ENCODE peak calls at places on chromosomes 6 and 20, in four cellular contexts. One of them, this sample, is unnamed.

GRCh38 chr6:7219310-7219709 is 93.7 kb downstream of the SSR1 start:
- DNase-seq in progenitor cell of endocrine pancreas: no peak
- DNase-seq in OCI-LY7: no peak
- DNase-seq in GM12865: no peak
- DNase-seq in this sample: no peak

GRCh38 chr6:16337280-16337975 is 99.0 kb downstream of the GMPR start:
- DNase-seq in progenitor cell of endocrine pancreas: no peak
- DNase-seq in OCI-LY7: no peak
- DNase-seq in GM12865: no peak
- DNase-seq in this sample: no peak

GRCh38 chr6:142842423-142843261 is 102.3 kb downstream of the HIVEP2 start:
- DNase-seq in progenitor cell of endocrine pancreas: no peak
- DNase-seq in OCI-LY7: no peak
- DNase-seq in GM12865: peak; percentile 95
- DNase-seq in this sample: no peak

GRCh38 chr6:67210450-67210849 is 1424.6 kb upstream of the ADGRB3 start:
- DNase-seq in progenitor cell of endocrine pancreas: no peak
- DNase-seq in OCI-LY7: no peak
- DNase-seq in GM12865: no peak
- DNase-seq in this sample: no peak

GRCh38 chr6:111843347-111844147 is 29.7 kb downstream of the FYN start:
- DNase-seq in progenitor cell of endocrine pancreas: no peak
- DNase-seq in OCI-LY7: no peak
- DNase-seq in GM12865: no peak
- DNase-seq in this sample: no peak

GRCh38 chr20:47250360-47250759 is 106.1 kb downstream of the ZMYND8 start:
- DNase-seq in progenitor cell of endocrine pancreas: no peak
- DNase-seq in OCI-LY7: no peak
- DNase-seq in GM12865: no peak
- DNase-seq in this sample: no peak

GRCh38 chr6:130467146-130467545 is 101.3 kb downstream of the TMEM200A start:
- DNase-seq in progenitor cell of endocrine pancreas: no peak
- DNase-seq in OCI-LY7: no peak
- DNase-seq in GM12865: no peak
- DNase-seq in this sample: no peak

GRCh38 chr20:16571333-16571732 is 1.9 kb downstream of the KIF16B start:
- DNase-seq in progenitor cell of endocrine pancreas: no peak
- DNase-seq in OCI-LY7: no peak
- DNase-seq in GM12865: no peak
- DNase-seq in this sample: no peak

GRCh38 chr6:35094183-35094582 is 47.0 kb downstream of the TCP11 start:
- DNase-seq in progenitor cell of endocrine pancreas: no peak
- DNase-seq in OCI-LY7: no peak
- DNase-seq in GM12865: no peak
- DNase-seq in this sample: no peak

GRCh38 chr6:41638801-41639555 is 710 bp downstream of the MDFI start:
- DNase-seq in progenitor cell of endocrine pancreas: no peak
- DNase-seq in OCI-LY7: no peak
- DNase-seq in GM12865: no peak
- DNase-seq in this sample: no peak

GRCh38 chr6:155985660-155986138 is 530.1 kb upstream of the NOX3 start:
- DNase-seq in progenitor cell of endocrine pancreas: no peak
- DNase-seq in OCI-LY7: no peak
- DNase-seq in GM12865: no peak
- DNase-seq in this sample: no peak

GRCh38 chr6:107616776-107617175 is 126.9 kb downstream of the SOBP start:
- DNase-seq in progenitor cell of endocrine pancreas: no peak
- DNase-seq in OCI-LY7: no peak
- DNase-seq in GM12865: no peak
- DNase-seq in this sample: no peak

GRCh38 chr20:62051166-62051900 is 14.3 kb downstream of the TAF4 start:
- DNase-seq in progenitor cell of endocrine pancreas: no peak
- DNase-seq in OCI-LY7: no peak
- DNase-seq in GM12865: no peak
- DNase-seq in this sample: no peak

GRCh38 chr6:150491131-150491795 is 108.4 kb upstream of the PLEKHG1 start:
- DNase-seq in progenitor cell of endocrine pancreas: no peak
- DNase-seq in OCI-LY7: no peak
- DNase-seq in GM12865: peak; percentile 43
- DNase-seq in this sample: no peak

GRCh38 chr6:101070044-101070608 is 189.0 kb upstream of the ASCC3 start:
- DNase-seq in progenitor cell of endocrine pancreas: no peak
- DNase-seq in OCI-LY7: no peak
- DNase-seq in GM12865: no peak
- DNase-seq in this sample: no peak

GRCh38 chr20:49784291-49784690 is 28.3 kb upstream of the SLC9A8 start:
- DNase-seq in progenitor cell of endocrine pancreas: no peak
- DNase-seq in OCI-LY7: no peak
- DNase-seq in GM12865: no peak
- DNase-seq in this sample: no peak

GRCh38 chr6:16698988-16699868 is 62.0 kb downstream of the ATXN1 start:
- DNase-seq in progenitor cell of endocrine pancreas: no peak
- DNase-seq in OCI-LY7: no peak
- DNase-seq in GM12865: no peak
- DNase-seq in this sample: no peak

GRCh38 chr6:81606965-81607381 is 145.5 kb downstream of the TENT5A start:
- DNase-seq in progenitor cell of endocrine pancreas: no peak
- DNase-seq in OCI-LY7: no peak
- DNase-seq in GM12865: no peak
- DNase-seq in this sample: no peak

GRCh38 chr6:51934098-51934497 is 153.3 kb downstream of the PKHD1 start:
- DNase-seq in progenitor cell of endocrine pancreas: no peak
- DNase-seq in OCI-LY7: peak; percentile 10
- DNase-seq in GM12865: peak; percentile 40
- DNase-seq in this sample: no peak

GRCh38 chr6:7238900-7239589 is 74.0 kb downstream of the SSR1 start:
- DNase-seq in progenitor cell of endocrine pancreas: peak; percentile 67
- DNase-seq in OCI-LY7: peak; percentile 93
- DNase-seq in GM12865: peak; percentile 86
- DNase-seq in this sample: peak; percentile 57

GRCh38 chr20:63359164-63359934 is 1.8 kb downstream of the CHRNA4 start:
- DNase-seq in progenitor cell of endocrine pancreas: no peak
- DNase-seq in OCI-LY7: no peak
- DNase-seq in GM12865: no peak
- DNase-seq in this sample: no peak

GRCh38 chr6:23601811-23602340 is 524.1 kb upstream of the NRSN1 start:
- DNase-seq in progenitor cell of endocrine pancreas: no peak
- DNase-seq in OCI-LY7: no peak
- DNase-seq in GM12865: no peak
- DNase-seq in this sample: no peak

GRCh38 chr6:139979021-139979721 is 604.7 kb upstream of the CITED2 start:
- DNase-seq in progenitor cell of endocrine pancreas: no peak
- DNase-seq in OCI-LY7: no peak
- DNase-seq in GM12865: no peak
- DNase-seq in this sample: no peak

GRCh38 chr6:35445691-35446090 is 6.4 kb upstream of the FANCE start:
- DNase-seq in progenitor cell of endocrine pancreas: no peak
- DNase-seq in OCI-LY7: no peak
- DNase-seq in GM12865: peak; percentile 31
- DNase-seq in this sample: no peak

GRCh38 chr20:20547221-20547875 is 165.1 kb downstream of the RALGAPA2 start:
- DNase-seq in progenitor cell of endocrine pancreas: no peak
- DNase-seq in OCI-LY7: peak; percentile 19
- DNase-seq in GM12865: peak; percentile 26
- DNase-seq in this sample: no peak

GRCh38 chr6:165762876-165763275 is 99.8 kb upstream of the PDE10A start:
- DNase-seq in progenitor cell of endocrine pancreas: no peak
- DNase-seq in OCI-LY7: no peak
- DNase-seq in GM12865: no peak
- DNase-seq in this sample: no peak

GRCh38 chr20:324177-325042 is 942 bp upstream of the SOX12 start:
- DNase-seq in progenitor cell of endocrine pancreas: peak; percentile 82
- DNase-seq in OCI-LY7: peak; percentile 94
- DNase-seq in GM12865: peak; percentile 94
- DNase-seq in this sample: peak; percentile 92

GRCh38 chr20:44500221-44500620 is 21.6 kb downstream of the SERINC3 start:
- DNase-seq in progenitor cell of endocrine pancreas: no peak
- DNase-seq in OCI-LY7: no peak
- DNase-seq in GM12865: no peak
- DNase-seq in this sample: no peak

GRCh38 chr20:2626853-2627541 is 25.4 kb upstream of the NOP56 start:
- DNase-seq in progenitor cell of endocrine pancreas: no peak
- DNase-seq in OCI-LY7: no peak
- DNase-seq in GM12865: no peak
- DNase-seq in this sample: no peak

GRCh38 chr6:149225370-149225769 is 92.1 kb upstream of the TAB2 start:
- DNase-seq in progenitor cell of endocrine pancreas: no peak
- DNase-seq in OCI-LY7: no peak
- DNase-seq in GM12865: no peak
- DNase-seq in this sample: no peak

GRCh38 chr20:50124496-50124895 is 11.5 kb upstream of the UBE2V1 start:
- DNase-seq in progenitor cell of endocrine pancreas: no peak
- DNase-seq in OCI-LY7: no peak
- DNase-seq in GM12865: no peak
- DNase-seq in this sample: no peak

GRCh38 chr6:90079555-90080490 is 185.6 kb downstream of the GJA10 start:
- DNase-seq in progenitor cell of endocrine pancreas: no peak
- DNase-seq in OCI-LY7: no peak
- DNase-seq in GM12865: no peak
- DNase-seq in this sample: no peak

GRCh38 chr6:154824076-154824475 is 90.9 kb downstream of the SCAF8 start:
- DNase-seq in progenitor cell of endocrine pancreas: no peak
- DNase-seq in OCI-LY7: no peak
- DNase-seq in GM12865: no peak
- DNase-seq in this sample: no peak

GRCh38 chr6:36873612-36874011 is 991 bp downstream of the PPIL1 start:
- DNase-seq in progenitor cell of endocrine pancreas: no peak
- DNase-seq in OCI-LY7: peak; percentile 59
- DNase-seq in GM12865: peak; percentile 25
- DNase-seq in this sample: no peak

GRCh38 chr6:164107297-164107995 is 692.9 kb downstream of the QKI start:
- DNase-seq in progenitor cell of endocrine pancreas: no peak
- DNase-seq in OCI-LY7: no peak
- DNase-seq in GM12865: no peak
- DNase-seq in this sample: no peak

GRCh38 chr6:164106345-164106769 is 691.8 kb downstream of the QKI start:
- DNase-seq in progenitor cell of endocrine pancreas: no peak
- DNase-seq in OCI-LY7: peak; percentile 24
- DNase-seq in GM12865: peak; percentile 40
- DNase-seq in this sample: no peak

GRCh38 chr6:164108869-164109769 is 694.6 kb downstream of the QKI start:
- DNase-seq in progenitor cell of endocrine pancreas: no peak
- DNase-seq in OCI-LY7: no peak
- DNase-seq in GM12865: no peak
- DNase-seq in this sample: no peak

GRCh38 chr6:164108092-164108491 is 693.6 kb downstream of the QKI start:
- DNase-seq in progenitor cell of endocrine pancreas: no peak
- DNase-seq in OCI-LY7: no peak
- DNase-seq in GM12865: no peak
- DNase-seq in this sample: no peak

DNA sequence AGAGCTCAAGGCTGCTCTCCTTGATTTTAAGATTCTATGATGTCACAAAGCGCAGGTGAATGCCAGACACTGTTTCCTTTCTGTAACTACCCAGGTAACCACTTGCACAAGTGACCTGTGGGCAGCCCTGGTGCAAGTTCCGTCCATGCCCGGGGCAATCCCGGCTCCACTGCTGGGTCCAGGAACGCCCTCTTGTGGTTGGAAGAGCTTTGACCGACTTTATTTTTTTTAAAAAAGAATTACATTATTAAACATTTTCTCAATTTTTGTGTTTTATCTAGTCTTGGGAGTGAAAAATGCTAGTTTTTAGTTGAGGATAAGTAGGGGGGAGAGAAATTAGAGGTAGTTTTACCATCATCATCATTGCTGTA is 695.2 kb downstream of the QKI start:
- DNase-seq in progenitor cell of endocrine pancreas: no peak
- DNase-seq in OCI-LY7: peak; percentile 6
- DNase-seq in GM12865: no peak
- DNase-seq in this sample: no peak
- TF ChIP-seq CTCF in progenitor cell of endocrine pancreas: peak; percentile 57
- TF ChIP-seq CTCF in OCI-LY7: peak; percentile 75
- TF ChIP-seq CTCF in GM12865: peak; percentile 18
- TF ChIP-seq CTCF in this sample: peak; percentile 44

GRCh38 chr6:32087574-32088486 is 21.3 kb downstream of the TNXB start:
- DNase-seq in progenitor cell of endocrine pancreas: peak; percentile 70
- DNase-seq in OCI-LY7: peak; percentile 82
- DNase-seq in GM12865: peak; percentile 84
- DNase-seq in this sample: peak; percentile 53
- TF ChIP-seq CTCF in progenitor cell of endocrine pancreas: peak; percentile 59
- TF ChIP-seq CTCF in OCI-LY7: peak; percentile 57
- TF ChIP-seq CTCF in GM12865: peak; percentile 65
- TF ChIP-seq CTCF in this sample: no peak

DNA sequence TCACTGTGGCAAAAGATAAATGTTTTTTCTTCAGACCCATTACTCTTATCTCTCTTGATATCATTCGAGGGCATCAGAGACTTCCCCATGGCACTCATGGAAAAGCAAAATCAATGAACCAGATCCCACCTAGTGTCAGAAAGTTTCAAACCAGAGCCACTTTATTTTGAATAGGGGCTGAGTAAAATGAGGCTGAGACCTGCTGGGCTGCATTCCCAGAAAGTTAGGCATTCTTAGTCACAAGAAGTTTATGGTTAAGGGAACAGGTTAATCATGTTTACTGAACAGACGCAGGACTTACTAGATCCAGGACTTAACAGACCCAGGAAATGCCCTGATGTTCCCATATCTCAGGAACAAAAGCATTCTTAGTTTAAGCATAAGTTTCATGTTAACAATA is 369.9 kb downstream of the BTBD3 start:
- DNase-seq in progenitor cell of endocrine pancreas: no peak
- DNase-seq in OCI-LY7: no peak
- DNase-seq in GM12865: no peak
- DNase-seq in this sample: no peak
- TF ChIP-seq CTCF in progenitor cell of endocrine pancreas: peak; percentile 28
- TF ChIP-seq CTCF in OCI-LY7: no peak
- TF ChIP-seq CTCF in GM12865: no peak
- TF ChIP-seq CTCF in this sample: no peak

DNA sequence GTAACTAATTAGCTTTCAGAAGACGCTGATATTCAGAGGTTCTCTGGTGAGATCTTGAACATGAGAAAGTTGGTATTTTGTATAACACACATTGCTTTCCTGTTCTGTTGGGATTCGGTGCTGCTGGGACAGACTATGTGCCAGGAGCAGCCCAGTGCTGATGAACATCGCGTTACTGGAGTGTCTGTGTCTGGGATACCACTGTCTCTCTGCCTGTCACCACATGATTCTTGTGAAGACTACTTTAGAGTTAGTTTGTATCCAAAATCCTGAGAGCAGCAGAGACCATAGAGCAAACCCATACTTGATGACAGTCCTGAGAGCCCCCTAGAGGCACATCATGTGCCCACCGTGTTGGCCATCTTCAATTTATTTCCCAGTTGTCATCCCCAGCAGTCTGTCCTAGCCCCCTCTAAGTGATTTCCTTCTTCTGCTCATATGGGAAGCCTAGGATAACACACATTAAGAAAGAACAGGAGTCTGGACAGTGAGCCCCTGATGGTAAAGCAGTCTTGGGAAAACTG is 41.8 kb upstream of the TINAG start:
- DNase-seq in progenitor cell of endocrine pancreas: no peak
- DNase-seq in OCI-LY7: peak; percentile 1
- DNase-seq in GM12865: no peak
- DNase-seq in this sample: no peak
- TF ChIP-seq CTCF in progenitor cell of endocrine pancreas: no peak
- TF ChIP-seq CTCF in OCI-LY7: peak; percentile 36
- TF ChIP-seq CTCF in GM12865: no peak
- TF ChIP-seq CTCF in this sample: no peak

GRCh38 chr6:151958332-151958731 is 150.8 kb downstream of the ESR1 start:
- DNase-seq in progenitor cell of endocrine pancreas: no peak
- DNase-seq in OCI-LY7: no peak
- DNase-seq in GM12865: no peak
- DNase-seq in this sample: no peak
- TF ChIP-seq CTCF in progenitor cell of endocrine pancreas: no peak
- TF ChIP-seq CTCF in OCI-LY7: no peak
- TF ChIP-seq CTCF in GM12865: no peak
- TF ChIP-seq CTCF in this sample: no peak

GRCh38 chr20:51338692-51339440 is 203.7 kb downstream of the NFATC2 start:
- DNase-seq in progenitor cell of endocrine pancreas: no peak
- DNase-seq in OCI-LY7: no peak
- DNase-seq in GM12865: no peak
- DNase-seq in this sample: no peak
- TF ChIP-seq CTCF in progenitor cell of endocrine pancreas: no peak
- TF ChIP-seq CTCF in OCI-LY7: no peak
- TF ChIP-seq CTCF in GM12865: no peak
- TF ChIP-seq CTCF in this sample: no peak

This sample was measured in mesothelial cell of epicardium.